ENCODE peak calls at places on chromosome 3, in six cellular contexts. K, S, Q, H, W and L are unnamed samples. For H3K36me3, the result is how much of the 10 kb centered on the place peaks cover.

GRCh38 chr3:186517218-186517617 is 27.0 kb downstream of the CRYGS start:
- DNase-seq in K (no peak), S (no peak), Q (no peak), H (no peak), W (no peak), L (no peak)

GRCh38 chr3:182516597-182517336 is 276.5 kb upstream of the ATP11B start:
- DNase-seq in K (no peak), S (no peak), Q (no peak), H (no peak), W (no peak), L (no peak)

GRCh38 chr3:108391917-108392585 is 95.7 kb downstream of the HHLA2 start:
- DNase-seq in K (no peak), S (no peak), Q (no peak), H (peak), W (no peak), L (no peak)

GRCh38 chr3:171334465-171334811 is 125.8 kb downstream of the TNIK start:
- DNase-seq in K (no peak), S (no peak), Q (no peak), H (no peak), W (no peak), L (peak)

GRCh38 chr3:172307143-172307560 is 141.1 kb downstream of the GHSR start:
- DNase-seq in K (no peak), S (no peak), Q (peak), H (peak), W (peak), L (no peak)

GRCh38 chr3:52532838-52533622 is 627 bp downstream of the NT5DC2 start:
- DNase-seq in K (peak), S (peak), Q (peak), H (peak), W (peak), L (peak)

GRCh38 chr3:52800079-52800478 is 5.5 kb downstream of the ITIH3 start:
- DNase-seq in K (no peak), S (no peak), Q (no peak), H (no peak), W (no peak), L (no peak)

GRCh38 chr3:70736009-70736408 is 423.6 kb upstream of the MDFIC2 start:
- DNase-seq in K (no peak), S (no peak), Q (no peak), H (peak), W (peak), L (no peak)

GRCh38 chr3:21170964-21171363 is 580.0 kb downstream of the ZNF385D start:
- DNase-seq in K (no peak), S (peak), Q (peak), H (peak), W (no peak), L (no peak)

GRCh38 chr3:143677420-143677819 is 170.8 kb downstream of the SLC9A9 start:
- DNase-seq in K (no peak), S (no peak), Q (no peak), H (no peak), W (no peak), L (no peak)

GRCh38 chr3:127790009-127790533 is 32.2 kb downstream of the MGLL start:
- DNase-seq in K (no peak), S (no peak), Q (no peak), H (no peak), W (no peak), L (no peak)

GRCh38 chr3:186110975-186111974 is 2.4 kb upstream of the ETV5 start:
- DNase-seq in K (no peak), S (no peak), Q (no peak), H (no peak), W (peak), L (no peak)

GRCh38 chr3:122284486-122284885 is 40.6 kb upstream of the CSTA start:
- DNase-seq in K (no peak), S (no peak), Q (peak), H (no peak), W (no peak), L (no peak)

GRCh38 chr3:150080058-150080730 is 109.5 kb upstream of the PFN2 start:
- DNase-seq in K (no peak), S (no peak), Q (no peak), H (no peak), W (no peak), L (no peak)

GRCh38 chr3:65641041-65641440 is 397.7 kb downstream of the MAGI1 start:
- DNase-seq in K (no peak), S (peak), Q (no peak), H (no peak), W (no peak), L (no peak)

GRCh38 chr3:187012609-187013051 is 82.3 kb downstream of the ST6GAL1 start:
- DNase-seq in K (no peak), S (no peak), Q (no peak), H (no peak), W (peak), L (peak)

GRCh38 chr3:64685331-64685799 is 2.4 kb downstream of the ADAMTS9 start:
- DNase-seq in K (peak), S (no peak), Q (peak), H (peak), W (peak), L (no peak)

GRCh38 chr3:171266034-171266805 is 194.0 kb downstream of the TNIK start:
- DNase-seq in K (no peak), S (no peak), Q (no peak), H (no peak), W (peak), L (no peak)

GRCh38 chr3:122936986-122937385 is 90.6 kb downstream of the SEMA5B start:
- DNase-seq in K (no peak), S (no peak), Q (no peak), H (no peak), W (no peak), L (peak)

GRCh38 chr3:61563614-61564404 is 2.4 kb downstream of the PTPRG start:
- DNase-seq in K (peak), S (peak), Q (peak), H (no peak), W (peak), L (peak)

GRCh38 chr3:47781326-47781684 is 388 bp downstream of the SMARCC1 start:
- DNase-seq in K (peak), S (peak), Q (peak), H (peak), W (peak), L (no peak)

GRCh38 chr3:184459355-184459754 is 79.5 kb downstream of the CHRD start:
- DNase-seq in K (no peak), S (no peak), Q (no peak), H (peak), W (peak), L (no peak)

GRCh38 chr3:152657002-152657400 is 177.9 kb upstream of the P2RY1 start:
- DNase-seq in K (no peak), S (peak), Q (peak), H (no peak), W (no peak), L (no peak)

GRCh38 chr3:72384602-72385001 is 463.6 kb downstream of the SHQ1 start:
- DNase-seq in K (no peak), S (no peak), Q (no peak), H (no peak), W (no peak), L (no peak)

GRCh38 chr3:72386322-72386721 is 461.9 kb downstream of the SHQ1 start:
- DNase-seq in K (peak), S (no peak), Q (no peak), H (no peak), W (no peak), L (no peak)

GRCh38 chr3:72383896-72384295 is 464.3 kb downstream of the SHQ1 start:
- DNase-seq in K (no peak), S (no peak), Q (no peak), H (peak), W (no peak), L (no peak)

GRCh38 chr3:72383230-72383629 is 465.0 kb downstream of the SHQ1 start:
- DNase-seq in K (no peak), S (no peak), Q (no peak), H (no peak), W (no peak), L (no peak)

DNA sequence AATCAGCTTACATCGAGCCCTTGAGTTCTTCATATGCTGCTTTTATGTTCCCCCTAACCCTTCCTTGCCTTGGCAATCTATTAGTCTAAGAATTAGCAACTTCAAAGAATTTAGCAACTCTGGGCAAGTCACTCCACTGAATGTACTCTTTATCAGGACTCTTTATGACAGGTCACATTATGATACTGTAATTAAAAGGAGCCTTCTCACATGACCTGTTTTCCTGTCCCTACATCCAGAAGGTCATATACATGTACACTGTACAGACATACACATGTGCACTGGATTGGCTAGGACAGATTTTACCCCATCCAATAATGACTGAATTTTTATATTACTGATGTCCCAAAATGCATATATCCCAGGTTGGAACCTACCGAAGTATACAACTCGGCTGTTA is 463.1 kb downstream of the SHQ1 start:
- DNase-seq in K (no peak), S (no peak), Q (no peak), H (no peak), W (no peak), L (no peak)
- H3K9ac ChIP-seq in K (no peak), S (no peak), Q (no peak), H (no peak), W (no peak), L (no peak)

DNA sequence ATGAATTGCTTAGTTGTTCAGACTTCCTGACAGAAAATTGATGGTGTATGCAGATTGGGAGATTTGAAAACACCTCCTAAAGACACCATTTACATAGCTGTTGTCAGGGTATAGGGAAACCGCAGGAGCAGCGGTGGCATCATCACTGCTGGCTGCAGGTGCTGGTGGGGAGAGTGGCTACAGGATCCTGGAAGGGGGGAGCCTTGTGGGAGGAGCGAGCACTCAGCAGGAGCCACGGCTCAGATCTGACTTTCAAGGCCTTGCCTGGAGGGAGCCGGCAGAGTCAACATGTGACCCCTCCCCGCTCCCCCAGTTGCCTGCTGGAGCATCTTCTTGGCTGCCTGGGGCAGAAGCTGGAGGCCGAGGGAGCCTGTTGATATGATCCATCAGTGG is 26.1 kb downstream of the EDEM1 start:
- DNase-seq in K (no peak), S (peak), Q (no peak), H (no peak), W (no peak), L (no peak)
- H3K36me3 ChIP-seq in K (under half), S (under half), Q (under half), H (half or more), W (half or more), L (half or more)

GRCh38 chr3:69142090-69142489 is 19.7 kb upstream of the LMOD3 start:
- DNase-seq in K (no peak), S (no peak), Q (no peak), H (no peak), W (peak), L (no peak)
- H3K9ac ChIP-seq in K (no peak), S (no peak), Q (no peak), H (no peak), W (no peak), L (no peak)

GRCh38 chr3:124745756-124746155 is 15.5 kb downstream of the UMPS start:
- DNase-seq in K (no peak), S (no peak), Q (no peak), H (no peak), W (no peak), L (no peak)
- H3K36me3 ChIP-seq in K (under half), S (under half), Q (under half), H (under half), W (half or more), L (under half)

DNA sequence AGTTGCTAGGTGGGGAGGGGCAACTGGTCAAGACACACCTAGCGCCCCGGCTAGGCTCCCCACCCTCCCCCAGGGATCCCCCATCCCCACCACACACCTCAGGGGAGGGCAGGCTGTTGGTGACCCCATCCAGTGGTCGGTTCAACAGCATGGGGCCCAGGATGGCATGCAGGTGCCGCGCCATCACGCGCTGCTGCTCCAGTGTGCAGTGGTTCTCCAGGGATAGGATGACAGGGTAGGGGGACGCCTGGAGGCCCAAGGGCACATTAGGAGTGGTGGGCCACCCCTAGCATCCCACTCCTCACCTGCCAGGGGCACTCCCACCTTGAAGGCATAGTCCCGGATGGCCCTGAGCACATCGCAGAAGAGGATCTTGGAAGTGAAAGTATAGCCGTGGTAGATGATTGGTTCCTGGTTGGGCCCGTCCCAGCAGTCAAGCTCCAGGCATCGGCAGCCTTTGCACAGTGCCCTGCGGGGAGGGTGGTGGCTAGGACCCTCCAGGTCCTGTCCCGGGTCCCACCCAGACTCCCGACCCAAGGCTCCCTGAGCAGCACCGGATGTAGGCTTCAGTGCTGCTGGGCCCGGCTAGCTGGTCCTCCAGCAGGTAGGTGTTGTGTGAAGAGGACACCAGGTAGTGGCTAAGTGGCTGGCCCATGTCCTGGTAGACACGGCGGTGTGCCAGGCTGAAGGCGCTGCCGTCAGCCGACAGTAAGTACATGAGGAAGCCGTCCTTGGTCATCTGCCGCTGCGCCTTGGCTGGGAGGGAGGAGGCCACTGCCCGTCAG is 19.4 kb downstream of the VILL start:
- DNase-seq in K (no peak), S (no peak), Q (no peak), H (no peak), W (no peak), L (peak)
- H3K9ac ChIP-seq in K (no peak), S (no peak), Q (no peak), H (no peak), W (no peak), L (no peak)

DNA sequence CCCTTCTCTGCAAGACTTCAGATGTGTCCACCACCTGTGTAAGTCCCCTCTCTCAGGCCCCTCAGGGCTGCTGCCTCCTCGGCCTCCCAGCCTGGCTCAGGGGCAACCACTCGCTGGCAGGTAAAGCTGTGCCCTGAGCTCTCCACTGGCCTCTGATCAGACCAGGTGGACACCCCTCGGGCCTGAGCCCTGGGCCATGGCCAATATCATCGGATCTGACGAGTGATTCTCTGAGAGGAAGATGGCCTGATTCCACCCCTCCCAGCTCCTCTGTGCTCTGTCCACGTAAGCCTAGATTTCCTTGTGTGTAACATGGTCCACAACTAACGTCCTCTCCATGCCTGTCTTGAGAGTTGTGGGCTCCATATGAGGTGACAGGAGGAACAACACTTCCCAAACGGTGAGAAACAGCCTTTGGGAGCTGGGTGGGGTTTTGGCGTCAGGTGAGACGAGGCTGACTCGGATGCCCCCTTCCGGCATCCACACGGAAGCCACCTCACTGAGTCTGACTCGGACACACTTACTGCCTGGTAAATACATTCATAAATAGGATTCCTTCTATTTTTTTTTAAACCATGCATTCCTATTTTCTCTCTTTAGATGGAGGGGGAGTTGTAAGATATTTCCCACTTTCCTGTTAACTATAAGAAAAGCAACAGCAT is 86.8 kb downstream of the NUP210 start:
- DNase-seq in K (no peak), S (no peak), Q (no peak), H (no peak), W (no peak), L (no peak)
- H3K36me3 ChIP-seq in K (under half), S (under half), Q (under half), H (under half), W (under half), L (under half)

GRCh38 chr3:50354186-50354764 is 3.6 kb downstream of the CYB561D2 start:
- DNase-seq in K (no peak), S (no peak), Q (no peak), H (no peak), W (no peak), L (no peak)
- H3K9ac ChIP-seq in K (no peak), S (no peak), Q (no peak), H (no peak), W (no peak), L (no peak)

DNA sequence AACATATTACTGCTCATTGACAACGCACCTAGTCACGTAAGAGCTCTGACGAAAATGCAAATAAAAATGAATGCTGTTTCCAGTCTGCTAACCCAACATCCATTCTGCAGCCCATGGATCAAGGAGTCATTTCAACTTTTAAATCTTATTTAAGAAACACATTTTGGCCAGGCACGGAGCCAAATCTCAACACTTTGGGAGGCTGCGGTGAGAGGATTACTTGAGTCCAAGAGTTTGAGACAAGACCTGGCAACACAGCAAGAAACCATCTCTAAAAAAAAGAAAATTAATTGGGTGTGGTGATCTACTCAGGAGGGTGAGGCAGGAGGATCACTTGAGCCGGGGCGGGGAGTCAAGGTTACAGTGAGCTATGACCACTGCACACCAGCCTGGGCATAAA is 22.4 kb upstream of the TM4SF19 start:
- DNase-seq in K (no peak), S (no peak), Q (no peak), H (no peak), W (no peak), L (no peak)
- H3K36me3 ChIP-seq in K (under half), S (under half), Q (half or more), H (under half), W (half or more), L (under half)

DNA sequence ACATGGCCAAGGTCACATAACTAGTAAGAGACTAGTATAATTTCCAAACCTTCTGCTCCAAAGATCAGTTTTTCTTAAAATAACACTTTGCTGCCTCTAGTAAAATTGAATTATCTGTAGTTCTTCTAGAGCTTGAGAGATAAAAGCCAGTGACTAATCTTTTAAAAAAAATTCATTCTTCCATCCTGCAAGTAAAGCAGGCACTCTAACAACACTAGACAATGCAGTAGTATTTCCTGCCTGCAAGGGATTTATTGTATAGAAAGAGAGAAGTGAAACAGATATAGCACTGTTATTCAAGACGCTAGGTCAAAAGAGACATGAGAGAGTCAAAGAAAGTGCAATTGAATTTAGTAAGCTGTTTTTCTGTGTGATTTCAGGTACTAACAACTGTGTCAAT is 159.5 kb upstream of the TBC1D5 start:
- DNase-seq in K (no peak), S (no peak), Q (no peak), H (no peak), W (no peak), L (no peak)
- H3K9ac ChIP-seq in K (no peak), S (no peak), Q (no peak), H (no peak), W (no peak), L (no peak)

GRCh38 chr3:82281205-82281604 is 519.8 kb upstream of the GBE1 start:
- DNase-seq in K (no peak), S (peak), Q (no peak), H (peak), W (no peak), L (no peak)
- H3K36me3 ChIP-seq in K (under half), S (under half), Q (under half), H (under half), W (under half), L (under half)